ENCODE peak calls at places on chromosomes 12 and 14, in eight cellular contexts. P, Y, Z, H, E, W, O and X are unnamed samples.

GRCh38 chr12:98243190-98243589 is 272.2 kb upstream of the TMPO start:
- DNase-seq in O (no peak), Y (no peak), E (no peak), P (no peak), H (no peak), Z (no peak), W (no peak), X (no peak)

GRCh38 chr14:51462182-51462581 is 189.5 kb upstream of the FRMD6 start:
- DNase-seq in P (no peak), Z (no peak), O (no peak), E (no peak), Y (no peak), W (no peak), H (peak; percentile 19), X (peak; percentile 85)

GRCh38 chr12:120725659-120726509 is at the start of gene ACADS:
- DNase-seq in W (peak; percentile 95), O (peak; percentile 97), E (peak; percentile 84), H (peak; percentile 80), Z (peak; percentile 67), Y (peak; percentile 92), P (peak; percentile 94), X (no peak)

GRCh38 chr14:49545716-49546115 is 40.5 kb downstream of the RPS29 start:
- DNase-seq in Y (no peak), E (no peak), O (peak; percentile 34), P (no peak), Z (no peak), W (no peak), H (no peak), X (no peak)

GRCh38 chr12:89307665-89308253 is 44.5 kb downstream of the DUSP6 start:
- DNase-seq in Y (no peak), P (no peak), H (no peak), O (no peak), W (no peak), E (no peak), Z (no peak), X (no peak)

GRCh38 chr12:108933950-108934349 is 54.1 kb downstream of the DAO start:
- DNase-seq in H (no peak), W (no peak), E (no peak), O (no peak), P (no peak), Y (no peak), Z (no peak), X (no peak)

GRCh38 chr12:34300376-34301250 is 278.3 kb downstream of the ALG10 start:
- DNase-seq in E (no peak), P (no peak), Z (no peak), H (no peak), Y (no peak), W (no peak), O (no peak), X (no peak)

GRCh38 chr14:51298895-51299294 is 58.8 kb downstream of the TMX1 start:
- DNase-seq in O (no peak), H (peak; percentile 18), W (no peak), Z (no peak), Y (no peak), P (no peak), E (no peak), X (peak; percentile 42)

GRCh38 chr12:108564724-108565123 is 2.3 kb downstream of the ISCU start:
- DNase-seq in Z (no peak), P (no peak), O (no peak), E (no peak), W (no peak), H (no peak), Y (no peak), X (no peak)

GRCh38 chr14:75070383-75070782 is 942 bp downstream of the ZC2HC1C start:
- DNase-seq in W (peak; percentile 73), E (no peak), Y (peak; percentile 71), O (no peak), Z (no peak), H (no peak), P (no peak), X (no peak)

GRCh38 chr12:19299765-19300164 is 139.5 kb upstream of the AEBP2 start:
- DNase-seq in O (no peak), H (peak; percentile 88), P (no peak), W (no peak), Y (no peak), Z (peak; percentile 87), E (no peak), X (peak; percentile 63)

GRCh38 chr14:80973918-80974317 is 18.5 kb downstream of the TSHR start:
- DNase-seq in W (no peak), O (no peak), E (no peak), H (no peak), P (no peak), Y (no peak), Z (no peak), X (no peak)

GRCh38 chr14:92532490-92533163 is 19.0 kb downstream of the RIN3 start:
- DNase-seq in E (no peak), Z (no peak), O (no peak), H (no peak), Y (no peak), W (peak; percentile 75), P (no peak), X (no peak)

GRCh38 chr14:74586681-74587362 is 25.2 kb downstream of the LTBP2 start:
- DNase-seq in P (no peak), Y (peak; percentile 14), E (no peak), W (no peak), Z (no peak), O (no peak), H (no peak), X (no peak)

GRCh38 chr12:107326237-107326636 is 232.9 kb upstream of the CRY1 start:
- DNase-seq in Y (no peak), H (no peak), O (no peak), P (no peak), Z (no peak), W (no peak), E (no peak), X (no peak)

GRCh38 chr12:3252416-3252815 is 175.2 kb downstream of the TSPAN9 start:
- DNase-seq in Z (no peak), E (peak; percentile 95), W (peak; percentile 62), Y (peak; percentile 89), P (peak; percentile 81), O (no peak), H (no peak), X (no peak)

GRCh38 chr12:16344269-16344668 is 3.2 kb upstream of the MGST1 start:
- DNase-seq in Z (no peak), H (peak; percentile 31), E (no peak), W (no peak), Y (no peak), P (no peak), O (no peak), X (no peak)

GRCh38 chr12:49838973-49839633 is 3.8 kb downstream of the BCDIN3D start:
- DNase-seq in O (peak; percentile 60), W (no peak), H (peak; percentile 60), E (no peak), Z (peak; percentile 55), Y (no peak), P (no peak), X (no peak)

GRCh38 chr14:105116451-105117256 is 51.4 kb upstream of the GPR132 start:
- DNase-seq in P (no peak), W (no peak), Y (no peak), O (no peak), Z (no peak), H (no peak), E (no peak), X (no peak)

GRCh38 chr12:33994857-33995808 is 27.2 kb upstream of the ALG10 start:
- DNase-seq in H (no peak), Z (no peak), W (no peak), P (no peak), O (no peak), Y (no peak), E (no peak), X (peak; percentile 75)

GRCh38 chr12:99985129-99985570 is 414 bp upstream of the ANKS1B start:
- DNase-seq in O (no peak), E (no peak), W (no peak), Z (no peak), H (no peak), P (no peak), Y (no peak), X (no peak)

GRCh38 chr14:31536201-31536960 is 24.8 kb upstream of the NUBPL start:
- DNase-seq in Z (no peak), P (no peak), E (no peak), O (no peak), W (no peak), Y (no peak), H (peak; percentile 14), X (no peak)

DNA sequence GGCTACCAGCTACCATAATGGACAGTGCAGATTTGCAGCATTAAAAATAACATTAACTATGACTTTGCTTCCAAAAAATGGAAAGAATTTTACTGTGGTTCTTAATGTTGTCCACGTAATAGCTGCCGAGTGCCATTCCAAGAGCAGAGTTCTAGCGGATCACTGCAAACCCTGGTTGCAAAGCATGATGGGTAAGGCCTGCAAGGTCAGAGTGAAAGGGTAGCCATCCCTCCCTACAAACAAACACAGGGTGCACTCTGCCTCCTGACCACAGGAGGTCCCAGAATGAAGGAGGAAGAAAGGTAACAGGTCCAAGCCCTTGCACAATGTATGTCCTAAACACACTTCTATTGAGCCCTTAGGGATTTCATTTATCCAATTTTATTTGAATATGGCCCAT is 157.6 kb downstream of the DPF3 start:
- DNase-seq in P (no peak), O (no peak), E (no peak), H (peak; percentile 27), W (no peak), Z (no peak), Y (no peak), X (no peak)
- TF ChIP-seq CTCF in P (peak; percentile 7), O (no peak), E (no peak), H (peak; percentile 47), W (peak; percentile 24), Z (no peak), Y (peak; percentile 40), X (no peak)

GRCh38 chr14:22524105-22524783 is 64.8 kb downstream of the DAD1 start:
- DNase-seq in Z (no peak), E (no peak), O (no peak), Y (no peak), H (no peak), W (no peak), P (no peak), X (no peak)
- H3K27me3 ChIP-seq in Z (no peaks in the 10 kb centered on the region), E (no peaks in the 10 kb centered on the region), O (no peaks in the 10 kb centered on the region), Y (no peaks in the 10 kb centered on the region), H (no peaks in the 10 kb centered on the region), W (no peaks in the 10 kb centered on the region), P (no peaks in the 10 kb centered on the region), X (no peaks in the 10 kb centered on the region)

GRCh38 chr12:21305666-21306065 is 29.1 kb downstream of the SLCO1A2 start:
- DNase-seq in O (no peak), Y (no peak), E (no peak), P (no peak), Z (no peak), W (no peak), H (no peak), X (no peak)

GRCh38 chr12:21308785-21309184 is 25.9 kb downstream of the SLCO1A2 start:
- DNase-seq in H (no peak), P (no peak), O (no peak), Z (no peak), W (no peak), Y (no peak), E (no peak), X (no peak)
- TF ChIP-seq CTCF in H (no peak), P (no peak), O (no peak), Z (no peak), W (no peak), Y (no peak), E (no peak), X (no peak)

DNA sequence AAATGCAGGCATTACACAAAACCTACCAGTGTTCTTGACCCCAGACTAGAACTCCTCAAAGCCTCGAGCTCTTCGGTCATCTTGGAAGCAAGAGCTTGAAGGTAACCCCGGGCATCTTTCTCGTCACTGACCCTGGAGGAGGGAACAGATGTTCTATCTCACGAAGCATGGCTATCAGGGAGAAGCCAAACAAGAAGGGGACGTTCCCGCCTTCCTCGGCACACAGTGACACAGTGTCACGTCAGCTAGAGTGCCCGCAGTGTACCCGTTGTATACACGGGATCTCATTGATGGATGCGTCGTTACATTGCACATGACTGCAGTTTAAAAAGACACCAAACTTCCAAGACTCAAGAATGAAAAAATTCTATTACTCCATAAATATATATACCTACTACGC is 43.8 kb downstream of the AMN start:
- DNase-seq in E (no peak), P (no peak), Y (no peak), W (no peak), O (no peak), Z (no peak), H (no peak), X (no peak)
- H3K27me3 ChIP-seq in E (no peaks in the 10 kb centered on the region), P (no peaks in the 10 kb centered on the region), Y (no peaks in the 10 kb centered on the region), W (no peaks in the 10 kb centered on the region), O (no peaks in the 10 kb centered on the region), Z (no peaks in the 10 kb centered on the region), H (no peaks in the 10 kb centered on the region), X (no peaks in the 10 kb centered on the region)